ENCODE peak calls at places on chromosomes 6 and 20, in ten cellular contexts. M, X, H, U, K, G, D, Z, Y and Q are unnamed samples. For H3K27me3, the result is how much of the 10 kb centered on the place peaks cover.

GRCh38 chr20:47740225-47741184 is 44.8 kb downstream of the SULF2 start:
- DNase-seq in H (no peak), D (peak), U (no peak), Y (peak), M (no peak), X (no peak), G (peak), Z (no peak), K (no peak), Q (no peak)

GRCh38 chr20:52524865-52525264 is 333.3 kb upstream of the ZFP64 start:
- DNase-seq in G (no peak), X (no peak), Z (no peak), M (no peak), K (no peak), D (no peak), Y (no peak), H (no peak), U (no peak), Q (no peak)

GRCh38 chr20:25553819-25554296 is 31.5 kb downstream of the NINL start:
- DNase-seq in M (peak), G (no peak), K (no peak), U (no peak), X (no peak), H (no peak), Z (no peak), D (peak), Y (no peak), Q (no peak)

GRCh38 chr6:152642578-152643375 is 5.6 kb upstream of the SYNE1 start:
- DNase-seq in K (peak), M (peak), H (no peak), Z (peak), U (peak), X (no peak), G (no peak), D (peak), Y (no peak), Q (no peak)

GRCh38 chr6:109008951-109009760 is 85.5 kb downstream of the SESN1 start:
- DNase-seq in Z (peak), G (peak), X (peak), M (peak), K (peak), H (peak), D (peak), U (peak), Y (peak), Q (peak)

GRCh38 chr20:33843854-33844253 is 32.7 kb downstream of the CHMP4B start:
- DNase-seq in X (no peak), Z (no peak), M (no peak), H (peak), D (no peak), K (no peak), U (no peak), Y (no peak), G (no peak), Q (no peak)

GRCh38 chr6:127532991-127533390 is 13.9 kb upstream of the MTCL3 start:
- DNase-seq in Y (no peak), X (no peak), H (no peak), G (no peak), K (no peak), U (no peak), D (peak), M (no peak), Z (no peak), Q (no peak)

GRCh38 chr20:25310268-25310920 is 62.5 kb downstream of the PYGB start:
- DNase-seq in G (peak), D (peak), H (peak), K (peak), Z (peak), M (peak), X (no peak), U (no peak), Y (peak), Q (peak)

GRCh38 chr6:42304313-42304712 is 86.7 kb upstream of the MRPS10 start:
- DNase-seq in U (no peak), Y (no peak), M (no peak), Z (no peak), H (no peak), X (no peak), K (peak), G (no peak), D (no peak), Q (no peak)

GRCh38 chr6:55528624-55529023 is 50.4 kb downstream of the HMGCLL1 start:
- DNase-seq in X (no peak), G (no peak), K (peak), Y (no peak), U (no peak), D (peak), Z (no peak), M (no peak), H (peak), Q (peak)

GRCh38 chr6:22024973-22025467 is 271.8 kb downstream of the PRL start:
- DNase-seq in D (no peak), H (no peak), Y (no peak), K (no peak), M (no peak), X (no peak), G (no peak), U (no peak), Z (no peak), Q (no peak)

GRCh38 chr6:12890171-12890790 is 173.7 kb downstream of the PHACTR1 start:
- DNase-seq in D (no peak), M (no peak), U (no peak), K (peak), Y (no peak), Z (no peak), H (no peak), G (peak), X (no peak), Q (no peak)

GRCh38 chr20:48866936-48867335 is 39.1 kb upstream of the PREX1 start:
- DNase-seq in H (no peak), D (no peak), M (no peak), X (no peak), G (no peak), K (no peak), U (no peak), Y (no peak), Z (no peak), Q (no peak)

GRCh38 chr20:48075591-48076174 is 290.4 kb upstream of the SULF2 start:
- DNase-seq in G (no peak), M (peak), Z (no peak), H (peak), U (no peak), X (no peak), K (no peak), Y (no peak), D (peak), Q (no peak)

GRCh38 chr6:69276204-69276603 is 520.6 kb downstream of the LMBRD1 start:
- DNase-seq in Y (no peak), G (no peak), M (no peak), D (no peak), Z (no peak), K (no peak), H (no peak), X (no peak), U (no peak), Q (no peak)

GRCh38 chr20:61758556-61759200 is 307.0 kb downstream of the TAF4 start:
- DNase-seq in X (no peak), G (no peak), U (no peak), D (no peak), H (no peak), Y (no peak), M (no peak), K (no peak), Z (no peak), Q (no peak)

GRCh38 chr6:136487746-136488145 is 62.5 kb downstream of the MAP7 start:
- DNase-seq in K (no peak), G (no peak), U (no peak), H (no peak), D (peak), Y (no peak), Z (no peak), X (no peak), M (no peak), Q (no peak)

GRCh38 chr6:109795994-109796555 is 105.0 kb downstream of the FIG4 start:
- DNase-seq in Z (no peak), U (no peak), X (no peak), M (no peak), Y (no peak), K (no peak), G (no peak), D (peak), H (no peak), Q (no peak)

GRCh38 chr6:40819182-40819834 is 219.7 kb downstream of the UNC5CL start:
- DNase-seq in Y (no peak), U (no peak), X (no peak), Z (no peak), D (no peak), K (no peak), H (no peak), G (no peak), M (no peak), Q (no peak)

GRCh38 chr6:140567469-140567868 is 1193.0 kb upstream of the CITED2 start:
- DNase-seq in U (no peak), Y (no peak), D (peak), X (no peak), K (no peak), H (no peak), Z (no peak), M (no peak), G (no peak), Q (no peak)

GRCh38 chr20:46998497-46999190 is 104.0 kb downstream of the EYA2 start:
- DNase-seq in X (no peak), D (no peak), U (no peak), M (no peak), K (no peak), G (no peak), H (no peak), Z (peak), Y (no peak), Q (no peak)

GRCh38 chr20:828987-829386 is 4.5 kb upstream of the FAM110A start:
- DNase-seq in H (no peak), X (no peak), K (no peak), Z (no peak), D (peak), M (no peak), U (no peak), Y (no peak), G (peak), Q (no peak)

GRCh38 chr6:105898286-105898685 is 187.8 kb upstream of the PRDM1 start:
- DNase-seq in H (no peak), Y (no peak), D (no peak), Z (no peak), M (no peak), G (no peak), X (no peak), U (no peak), K (no peak), Q (peak)

GRCh38 chr20:50691585-50692552 is 527 bp upstream of the RIPOR3 start:
- DNase-seq in Y (no peak), K (no peak), H (no peak), U (no peak), M (peak), Z (no peak), X (no peak), G (peak), D (peak), Q (peak)

GRCh38 chr6:101830501-101831031 is 437.1 kb downstream of the GRIK2 start:
- DNase-seq in Y (no peak), X (no peak), D (peak), G (no peak), H (no peak), K (no peak), Z (no peak), U (no peak), M (no peak), Q (peak)

GRCh38 chr20:43945391-43946205 is 30.9 kb downstream of the TOX2 start:
- DNase-seq in M (no peak), X (no peak), U (no peak), G (no peak), K (no peak), H (peak), D (no peak), Y (no peak), Z (no peak), Q (no peak)

GRCh38 chr6:4723383-4723782 is 52.8 kb upstream of the CDYL start:
- DNase-seq in G (no peak), Y (no peak), H (no peak), X (no peak), D (no peak), Z (no peak), K (no peak), U (no peak), M (no peak), Q (no peak)

GRCh38 chr6:4719491-4719890 is 56.7 kb upstream of the CDYL start:
- DNase-seq in D (no peak), K (no peak), G (no peak), Z (no peak), X (no peak), M (no peak), Y (no peak), H (no peak), U (no peak), Q (no peak)

GRCh38 chr6:4714961-4715501 is 61.2 kb upstream of the CDYL start:
- DNase-seq in K (no peak), G (no peak), H (no peak), Z (no peak), Y (no peak), D (no peak), U (no peak), X (no peak), M (no peak), Q (peak)

GRCh38 chr6:4712291-4712690 is 63.9 kb upstream of the CDYL start:
- DNase-seq in D (no peak), Y (no peak), M (no peak), U (no peak), X (no peak), Z (no peak), K (no peak), G (no peak), H (no peak), Q (no peak)

DNA sequence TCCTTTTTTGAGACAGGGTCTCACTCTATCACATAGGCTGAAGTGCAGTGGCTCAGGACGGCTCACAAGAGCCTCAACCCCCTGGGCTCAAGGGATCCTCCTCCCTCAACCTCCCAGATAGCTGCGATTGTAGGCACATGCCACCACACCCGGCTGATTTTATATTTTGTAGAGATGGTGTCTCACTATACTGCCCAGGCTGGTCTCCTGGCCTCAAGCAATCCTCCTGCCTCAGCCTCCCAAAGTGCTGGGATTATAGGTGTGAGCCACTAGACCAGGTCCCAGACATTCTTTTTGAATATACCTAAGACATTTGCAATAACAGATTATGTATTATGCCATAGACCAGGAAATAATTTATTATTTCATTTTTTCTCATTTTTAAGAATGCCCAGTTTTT is 58.3 kb upstream of the CDYL start:
- DNase-seq in D (no peak), G (no peak), U (no peak), Y (no peak), Z (no peak), H (no peak), K (no peak), M (no peak), X (no peak), Q (no peak)
- H3K27me3 ChIP-seq in D (under half), G (under half), U (under half), Y (under half), Z (under half), H (under half), K (under half), M (under half), X (under half), Q (under half)

DNA sequence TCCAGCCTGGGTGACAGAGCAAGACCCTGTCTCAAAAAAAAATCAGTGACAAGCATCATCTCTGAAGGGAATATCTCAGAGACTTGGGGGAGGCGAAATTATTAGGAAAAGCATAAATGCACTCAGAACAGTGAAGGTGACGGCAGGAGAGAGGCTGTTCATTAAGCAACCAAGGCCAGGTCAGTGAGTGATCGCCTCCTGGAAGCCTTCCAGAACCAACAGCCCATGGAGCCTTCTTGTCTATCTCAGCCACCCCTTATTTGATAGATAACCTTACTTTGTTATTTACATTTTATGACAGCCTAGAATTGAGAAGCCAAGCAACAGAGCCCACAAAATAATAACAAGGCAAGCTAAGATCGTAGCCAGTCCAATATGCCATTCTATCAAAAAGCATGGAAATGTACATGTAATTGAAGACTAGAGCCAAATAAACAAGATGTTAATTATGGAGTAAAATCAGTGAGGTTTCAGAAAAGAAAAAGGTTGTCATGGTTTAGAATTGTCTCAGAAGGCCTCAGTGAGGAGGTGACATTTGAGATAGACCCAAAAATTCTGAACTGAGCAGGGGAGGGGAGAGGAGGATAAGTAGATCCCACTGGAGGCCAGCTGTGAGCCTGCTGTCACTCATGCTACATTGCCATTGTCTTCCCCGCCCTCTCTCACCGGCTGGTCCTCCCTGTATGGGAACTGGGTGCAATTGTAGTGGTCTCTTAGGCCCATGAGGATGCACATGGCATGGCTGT is 17.8 kb downstream of the BNIP5 start:
- DNase-seq in H (no peak), M (no peak), U (no peak), Z (peak), D (no peak), K (no peak), X (no peak), G (no peak), Y (no peak), Q (no peak)
- H3K27me3 ChIP-seq in H (under half), M (under half), U (under half), Z (under half), D (under half), K (under half), X (under half), G (under half), Y (under half), Q (under half)

GRCh38 chr6:5995705-5996686 is 10.7 kb downstream of the NRN1 start:
- DNase-seq in H (no peak), M (peak), U (no peak), G (peak), Z (no peak), Y (no peak), X (no peak), K (peak), D (no peak), Q (no peak)
- H3K27me3 ChIP-seq in H (under half), M (half or more), U (half or more), G (half or more), Z (under half), Y (half or more), X (half or more), K (under half), D (half or more), Q (half or more)

GRCh38 chr6:28205879-28206278 is 19.2 kb upstream of the ZSCAN9 start:
- DNase-seq in D (no peak), Y (no peak), H (no peak), M (no peak), U (no peak), X (no peak), Z (no peak), G (no peak), K (no peak), Q (no peak)
- H3K27me3 ChIP-seq in D (half or more), Y (half or more), H (under half), M (half or more), U (under half), X (under half), Z (under half), G (under half), K (under half), Q (half or more)

GRCh38 chr20:37593710-37594109 is 66.0 kb upstream of the BLCAP start:
- DNase-seq in K (no peak), D (no peak), Y (no peak), X (no peak), H (no peak), Z (no peak), M (no peak), U (no peak), G (no peak), Q (no peak)

GRCh38 chr20:37586078-37586477 is 58.4 kb upstream of the BLCAP start:
- DNase-seq in G (no peak), K (no peak), X (no peak), H (no peak), Z (no peak), U (no peak), D (no peak), M (no peak), Y (no peak), Q (no peak)

GRCh38 chr20:37596168-37596567 is 68.5 kb upstream of the BLCAP start:
- DNase-seq in U (no peak), G (no peak), Z (no peak), H (no peak), M (no peak), Y (no peak), X (no peak), K (no peak), D (no peak), Q (no peak)

DNA sequence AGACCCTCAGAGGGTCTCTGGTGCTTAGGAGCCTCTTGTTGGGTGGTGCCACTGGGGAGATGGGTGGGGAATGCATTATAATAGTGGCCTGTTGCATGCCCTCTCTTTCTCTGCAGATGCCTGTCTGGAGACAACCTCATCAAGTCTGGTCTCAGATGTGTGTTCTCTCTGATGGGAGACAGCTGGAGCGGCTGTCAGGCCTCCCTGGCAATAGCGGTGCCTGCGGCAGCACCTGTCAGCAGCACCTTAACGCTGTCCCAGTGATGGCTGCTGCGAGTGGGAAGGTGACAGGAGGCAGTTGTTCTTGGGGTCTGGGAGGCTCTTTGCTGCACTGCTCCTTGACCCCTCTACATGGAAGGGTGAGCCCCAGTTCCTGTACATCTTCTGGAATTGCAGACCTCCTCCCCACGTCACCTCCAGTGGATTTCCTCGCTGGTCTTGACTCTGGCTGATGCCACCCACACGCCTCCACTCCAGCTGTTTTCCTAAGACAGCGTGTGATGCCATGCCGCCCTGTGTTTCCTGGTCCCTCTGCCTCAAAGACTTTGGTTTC is 63.3 kb upstream of the BLCAP start:
- DNase-seq in H (no peak), D (no peak), G (no peak), Y (no peak), U (no peak), Z (no peak), X (no peak), M (no peak), K (no peak), Q (no peak)
- H3K27me3 ChIP-seq in H (half or more), D (under half), G (under half), Y (under half), U (under half), Z (under half), X (under half), M (under half), K (under half), Q (under half)

DNA sequence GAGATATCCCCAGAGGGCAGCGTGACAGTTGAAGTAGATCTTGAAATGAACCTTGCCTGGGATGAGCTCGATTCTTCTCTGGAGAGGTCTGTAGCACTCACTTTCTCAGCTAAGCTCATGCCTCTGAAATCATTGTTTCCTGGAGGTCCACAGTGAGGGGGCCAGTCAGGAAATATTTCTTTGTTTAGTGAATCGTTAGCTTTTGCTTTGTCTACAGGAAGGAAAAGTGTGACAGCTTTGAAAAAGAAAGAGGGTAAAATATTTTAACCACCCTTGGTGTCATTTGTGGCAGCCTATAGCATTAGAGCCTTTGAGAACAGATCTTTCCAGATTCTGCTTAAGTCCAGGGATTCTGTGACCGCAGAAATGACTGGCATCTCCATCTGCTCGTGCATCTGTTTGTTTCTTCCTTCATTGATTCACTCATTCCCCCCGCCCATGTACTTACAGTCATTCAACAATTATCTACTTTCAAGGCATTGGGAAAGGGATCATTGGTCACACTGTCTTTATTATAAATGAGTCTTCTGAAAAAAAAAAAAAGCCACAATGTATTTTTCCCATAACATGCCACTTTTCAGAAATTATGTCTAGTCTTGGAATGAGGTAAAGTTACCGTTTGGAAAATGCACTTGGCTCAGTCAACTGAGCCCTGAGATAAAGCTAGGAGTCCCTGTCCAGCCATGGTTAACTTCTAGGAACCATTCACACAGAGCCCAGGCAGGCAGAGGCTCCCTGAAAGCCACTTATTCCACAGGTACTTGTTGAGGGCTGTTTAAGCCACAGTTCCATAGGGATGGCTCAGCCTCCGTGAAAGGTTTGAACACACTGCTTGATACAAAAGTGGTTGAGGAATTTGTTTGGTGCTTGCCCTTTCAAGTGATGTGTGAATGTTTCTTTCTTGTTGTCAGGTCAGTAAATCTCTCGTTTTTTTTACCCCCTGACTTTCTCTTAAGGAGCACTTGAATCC is 86.0 kb downstream of the TIAM2 start:
- DNase-seq in G (peak), D (no peak), X (no peak), Y (no peak), K (peak), H (no peak), U (no peak), M (no peak), Z (no peak), Q (no peak)
- H3K27me3 ChIP-seq in G (under half), D (under half), X (under half), Y (under half), K (under half), H (under half), U (under half), M (under half), Z (under half), Q (under half)